ENCODE peak calls at places on chromosomes 7 and 10, in ten cellular contexts. L, H, B, J, N, U, A, C, G and I are unnamed samples.

GRCh38 chr10:132036153-132036886 is 29.4 kb upstream of the JAKMIP3 start:
- DNase-seq in L (no peak), H (peak; percentile 22), B (no peak), J (no peak), N (peak; percentile 36), U (no peak), A (no peak), C (no peak), G (no peak), I (no peak)

GRCh38 chr7:105677803-105678583 is 96.7 kb upstream of the EFCAB10 start:
- DNase-seq in L (peak; percentile 26), H (no peak), B (peak; percentile 29), J (peak; percentile 58), N (no peak), U (peak; percentile 32), A (no peak), C (no peak), G (peak; percentile 36), I (no peak)

GRCh38 chr10:62016477-62017140 is 115.1 kb downstream of the ARID5B start:
- DNase-seq in L (no peak), H (peak; percentile 24), B (no peak), J (no peak), N (no peak), U (peak; percentile 36), A (no peak), C (no peak), G (no peak), I (no peak)

GRCh38 chr10:69242844-69243212 is 22.7 kb downstream of the HKDC1 start:
- DNase-seq in L (no peak), H (no peak), B (no peak), J (no peak), N (no peak), U (no peak), A (no peak), C (no peak), G (no peak), I (no peak)

GRCh38 chr10:9209105-9209798 is 1154.8 kb downstream of the GATA3 start:
- DNase-seq in L (peak; percentile 70), H (peak; percentile 66), B (peak; percentile 66), J (peak; percentile 33), N (peak; percentile 60), U (peak; percentile 60), A (peak; percentile 36), C (peak; percentile 31), G (peak; percentile 68), I (peak; percentile 28)

GRCh38 chr7:35971133-35971995 is 170.5 kb downstream of the SEPTIN7 start:
- DNase-seq in L (no peak), H (no peak), B (no peak), J (no peak), N (no peak), U (no peak), A (no peak), C (no peak), G (no peak), I (no peak)

GRCh38 chr7:27840760-27841364 is 100.9 kb downstream of the TAX1BP1 start:
- DNase-seq in L (no peak), H (no peak), B (no peak), J (no peak), N (no peak), U (no peak), A (no peak), C (no peak), G (no peak), I (no peak)

GRCh38 chr10:119219747-119220320 is 12.5 kb downstream of the GRK5 start:
- DNase-seq in L (no peak), H (no peak), B (no peak), J (no peak), N (no peak), U (no peak), A (no peak), C (no peak), G (no peak), I (no peak)

GRCh38 chr10:123831259-123831658 is 60.3 kb downstream of the CPXM2 start:
- DNase-seq in L (no peak), H (no peak), B (no peak), J (no peak), N (no peak), U (no peak), A (no peak), C (no peak), G (no peak), I (no peak)

GRCh38 chr7:145959981-145960380 is 156.6 kb upstream of the CNTNAP2 start:
- DNase-seq in L (no peak), H (no peak), B (no peak), J (no peak), N (no peak), U (no peak), A (no peak), C (no peak), G (no peak), I (no peak)

GRCh38 chr10:119207713-119208552 is 562 bp downstream of the GRK5 start:
- DNase-seq in L (peak; percentile 14), H (peak; percentile 69), B (peak; percentile 58), J (no peak), N (peak; percentile 56), U (peak; percentile 51), A (no peak), C (peak; percentile 14), G (peak; percentile 25), I (peak; percentile 24)

GRCh38 chr7:27263781-27264180 is 21.2 kb downstream of the EVX1 start:
- DNase-seq in L (no peak), H (no peak), B (no peak), J (no peak), N (no peak), U (no peak), A (no peak), C (no peak), G (no peak), I (no peak)

GRCh38 chr10:36621346-36621745 is 504.1 kb upstream of the ANKRD30A start:
- DNase-seq in L (no peak), H (no peak), B (no peak), J (no peak), N (peak; percentile 12), U (no peak), A (no peak), C (no peak), G (no peak), I (no peak)

GRCh38 chr7:13231216-13231615 is 543.8 kb downstream of the ARL4A start:
- DNase-seq in L (no peak), H (no peak), B (no peak), J (no peak), N (no peak), U (no peak), A (no peak), C (no peak), G (no peak), I (no peak)

GRCh38 chr10:113853577-113854018 is 284 bp downstream of the DCLRE1A start:
- DNase-seq in L (no peak), H (peak; percentile 12), B (peak; percentile 7), J (no peak), N (no peak), U (no peak), A (no peak), C (no peak), G (no peak), I (no peak)

GRCh38 chr10:113052076-113052830 is 102.2 kb downstream of the TCF7L2 start:
- DNase-seq in L (no peak), H (peak; percentile 43), B (no peak), J (no peak), N (no peak), U (no peak), A (no peak), C (no peak), G (no peak), I (no peak)

GRCh38 chr7:50379539-50379938 is 70.6 kb downstream of the FIGNL1 start:
- DNase-seq in L (no peak), H (no peak), B (no peak), J (no peak), N (no peak), U (no peak), A (no peak), C (no peak), G (no peak), I (no peak)

GRCh38 chr10:59143550-59143949 is 32.9 kb upstream of the PHYHIPL start:
- DNase-seq in L (no peak), H (no peak), B (no peak), J (no peak), N (no peak), U (no peak), A (no peak), C (no peak), G (no peak), I (no peak)

GRCh38 chr10:99631496-99631895 is 11.3 kb upstream of the SLC25A28 start:
- DNase-seq in L (no peak), H (peak; percentile 9), B (no peak), J (no peak), N (no peak), U (no peak), A (no peak), C (no peak), G (no peak), I (no peak)

GRCh38 chr10:44966816-44967509 is 7.4 kb downstream of the RASSF4 start:
- DNase-seq in L (no peak), H (no peak), B (no peak), J (no peak), N (no peak), U (peak; percentile 23), A (no peak), C (no peak), G (no peak), I (no peak)